ENCODE peak calls at places on chromosomes 12 and 14, in nine cellular contexts. S is kidney, O is uterus, E is endothelial cell, H is AG10803, P is choroid plexus epithelial cell, U is HFFc6, N is tibial artery, L is upper lobe of right lung. J is an unnamed sample.

GRCh38 chr12:27290501-27291168 is 42.0 kb upstream of the BMAL2 start:
- DNase-seq in S (no peak), O (no peak), E (no peak), H (no peak), P (no peak), U (no peak), N (no peak), L (no peak), J (no peak)

GRCh38 chr14:65286443-65286842 is 126.1 kb upstream of the FUT8 start:
- DNase-seq in S (no peak), O (no peak), E (no peak), H (peak; percentile 10), P (no peak), U (no peak), N (no peak), L (no peak), J (no peak)

GRCh38 chr12:93518725-93519124 is 51.4 kb downstream of the MRPL42 start:
- DNase-seq in S (no peak), O (no peak), E (no peak), H (peak; percentile 24), P (peak; percentile 83), U (peak; percentile 38), N (no peak), L (no peak), J (no peak)

GRCh38 chr12:106671840-106672239 is 89.0 kb downstream of the RFX4 start:
- DNase-seq in S (no peak), O (no peak), E (no peak), H (no peak), P (no peak), U (no peak), N (no peak), L (no peak), J (no peak)

GRCh38 chr12:55728932-55729591 is at the start of gene CD63:
- DNase-seq in S (peak; percentile 98), O (peak; percentile 92), E (peak; percentile 79), H (peak; percentile 86), P (peak; percentile 98), U (peak; percentile 74), N (peak; percentile 98), L (peak; percentile 96), J (peak; percentile 85)

GRCh38 chr14:89264196-89264800 is 152.7 kb downstream of the FOXN3 start:
- DNase-seq in S (no peak), O (no peak), E (no peak), H (no peak), P (no peak), U (no peak), N (no peak), L (no peak), J (no peak)

GRCh38 chr12:127685476-127686234 is 581.3 kb upstream of the TMEM132C start:
- DNase-seq in S (no peak), O (no peak), E (no peak), H (peak; percentile 25), P (no peak), U (no peak), N (no peak), L (no peak), J (no peak)

GRCh38 chr14:75372260-75372659 is 55.6 kb upstream of the JDP2 start:
- DNase-seq in S (no peak), O (no peak), E (no peak), H (no peak), P (no peak), U (no peak), N (no peak), L (no peak), J (no peak)

GRCh38 chr14:75147423-75148071 is 20.7 kb upstream of the NEK9 start:
- DNase-seq in S (peak; percentile 91), O (peak; percentile 75), E (peak; percentile 58), H (peak; percentile 88), P (peak; percentile 99), U (peak; percentile 50), N (peak; percentile 90), L (peak; percentile 82), J (peak; percentile 77)

GRCh38 chr14:90649096-90649495 is 167.1 kb downstream of the TTC7B start:
- DNase-seq in S (no peak), O (no peak), E (no peak), H (peak; percentile 50), P (peak; percentile 77), U (no peak), N (no peak), L (no peak), J (no peak)

GRCh38 chr12:66698558-66698957 is 19.7 kb upstream of the GRIP1 start:
- DNase-seq in S (no peak), O (no peak), E (no peak), H (no peak), P (no peak), U (no peak), N (no peak), L (no peak), J (no peak)
- TF ChIP-seq CTCF in S (no peak), O (no peak), E (no peak), H (no peak), P (peak; percentile 17), U (no peak), N (no peak), L (no peak), J (no peak)

DNA sequence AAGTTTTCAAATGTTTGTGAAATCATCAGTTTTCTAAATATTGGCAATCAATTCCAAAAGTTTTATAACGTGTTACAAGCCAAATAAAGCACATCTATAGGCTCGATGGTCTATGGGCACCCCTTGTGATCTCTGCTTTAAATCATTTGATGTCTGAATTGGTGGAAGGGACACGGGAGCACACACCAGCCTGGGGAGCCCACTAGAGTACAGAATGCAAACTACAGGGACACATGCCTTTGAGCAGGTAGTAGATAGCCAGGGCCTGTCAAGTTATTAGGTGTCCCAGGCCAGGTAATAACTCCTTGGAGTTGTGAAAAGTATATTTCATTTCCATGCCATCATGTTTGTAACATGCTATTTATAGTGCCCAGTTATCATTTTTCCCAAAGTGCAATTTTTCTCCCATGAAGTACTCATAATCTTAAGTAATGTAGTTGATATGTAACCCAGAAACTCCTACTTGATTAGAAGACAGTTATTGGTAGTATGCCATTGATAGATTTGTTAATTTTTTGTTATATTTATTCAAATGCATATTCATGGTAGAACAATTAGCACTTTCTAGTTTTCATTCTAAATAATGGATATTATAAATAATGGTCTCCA is 97.0 kb upstream of the FGD4 start:
- DNase-seq in S (no peak), O (no peak), E (peak; percentile 28), H (no peak), P (peak; percentile 64), U (peak; percentile 15), N (no peak), L (no peak), J (no peak)
- TF ChIP-seq CTCF in S (peak; percentile 49), O (peak; percentile 6), E (peak; percentile 30), H (peak; percentile 26), P (peak; percentile 77), U (peak; percentile 75), N (no peak), L (peak; percentile 32), J (no peak)

GRCh38 chr12:14185441-14186192 is 179.9 kb upstream of the ATF7IP start:
- DNase-seq in S (no peak), O (no peak), E (peak; percentile 48), H (peak; percentile 38), P (peak; percentile 73), U (peak; percentile 38), N (no peak), L (no peak), J (no peak)
- TF ChIP-seq CTCF in S (peak; percentile 60), O (peak; percentile 8), E (peak; percentile 59), H (peak; percentile 79), P (peak; percentile 84), U (peak; percentile 88), N (peak; percentile 15), L (peak; percentile 70), J (peak; percentile 66)

GRCh38 chr12:123062682-123063426 is 82.4 kb downstream of the ARL6IP4 start:
- DNase-seq in S (no peak), O (no peak), E (no peak), H (peak; percentile 77), P (peak; percentile 83), U (peak; percentile 84), N (peak; percentile 89), L (no peak), J (peak; percentile 87)

GRCh38 chr12:123064885-123065619 is 84.6 kb downstream of the ARL6IP4 start:
- DNase-seq in S (peak; percentile 63), O (no peak), E (no peak), H (no peak), P (no peak), U (no peak), N (no peak), L (no peak), J (no peak)

GRCh38 chr12:123064356-123064755 is 83.9 kb downstream of the ARL6IP4 start:
- DNase-seq in S (no peak), O (peak; percentile 65), E (no peak), H (no peak), P (no peak), U (no peak), N (peak; percentile 87), L (no peak), J (no peak)

GRCh38 chr12:123061806-123062205 is 81.3 kb downstream of the ARL6IP4 start:
- DNase-seq in S (no peak), O (no peak), E (no peak), H (no peak), P (no peak), U (no peak), N (no peak), L (no peak), J (no peak)

DNA sequence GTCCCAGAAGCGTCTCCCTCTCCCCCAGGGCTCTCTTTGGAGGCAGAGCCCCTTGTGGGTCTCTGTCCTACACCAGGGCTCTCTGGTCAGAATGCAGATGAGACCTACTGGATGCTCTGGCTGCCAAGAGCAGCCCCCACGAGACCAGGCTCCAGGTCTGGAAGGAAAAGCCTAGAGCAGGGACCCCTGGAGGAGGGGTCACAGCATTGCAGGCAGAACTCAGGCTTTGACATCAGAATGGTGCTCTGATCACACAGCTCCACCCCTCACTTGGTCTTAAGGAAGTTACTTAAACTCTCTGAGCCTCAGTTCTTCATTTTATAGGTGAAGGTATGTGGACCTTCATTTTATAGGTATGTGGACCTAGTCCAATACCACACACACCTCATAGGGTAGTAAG is 83.1 kb downstream of the ARL6IP4 start:
- DNase-seq in S (no peak), O (no peak), E (peak; percentile 53), H (no peak), P (peak; percentile 62), U (no peak), N (no peak), L (no peak), J (no peak)
- TF ChIP-seq CTCF in S (no peak), O (no peak), E (peak; percentile 63), H (peak; percentile 44), P (peak; percentile 62), U (peak; percentile 72), N (no peak), L (peak; percentile 14), J (peak; percentile 70)

DNA sequence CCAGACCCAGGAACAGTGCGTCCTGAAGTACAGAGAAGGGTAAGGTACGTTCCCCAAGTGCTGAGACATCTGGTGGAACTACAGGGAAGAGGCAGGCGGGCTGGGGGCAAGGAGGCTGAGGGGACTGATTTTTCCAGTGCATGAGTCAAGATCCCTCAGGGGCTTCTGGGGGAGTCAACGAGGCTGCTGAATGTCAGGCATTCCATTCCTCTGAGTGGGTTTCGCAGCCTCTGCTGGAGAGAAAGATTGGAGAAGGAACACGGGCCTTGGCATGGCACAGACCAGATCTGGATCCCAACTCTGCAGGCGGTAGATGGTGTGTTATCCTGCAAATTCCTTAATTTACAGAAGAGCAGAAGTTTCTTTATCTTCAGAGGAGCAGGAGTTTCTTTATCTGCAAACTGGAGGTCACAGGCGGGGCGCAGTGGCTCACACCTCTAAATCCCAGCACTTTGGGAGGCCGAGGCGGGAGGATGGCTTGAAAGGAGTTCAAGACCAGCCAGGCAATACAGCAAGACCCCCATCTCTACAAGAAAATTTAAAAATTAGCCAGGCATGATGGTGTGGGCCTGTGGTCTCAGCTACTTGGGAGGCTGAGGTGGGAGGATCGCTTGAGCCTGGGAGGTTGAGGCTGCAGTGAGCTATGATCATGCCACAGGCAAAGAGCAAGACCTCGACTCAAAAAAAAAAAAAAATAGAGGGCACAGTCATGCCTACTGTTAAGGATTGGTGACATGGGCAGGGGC is 132.6 kb upstream of the MAP1LC3B2 start:
- DNase-seq in S (peak; percentile 89), O (peak; percentile 91), E (peak; percentile 13), H (peak; percentile 98), P (peak; percentile 94), U (peak; percentile 99), N (peak; percentile 88), L (no peak), J (no peak)
- TF ChIP-seq CTCF in S (no peak), O (peak; percentile 18), E (no peak), H (peak; percentile 67), P (peak; percentile 63), U (peak; percentile 77), N (peak; percentile 39), L (peak; percentile 11), J (no peak)